ENCODE peak calls at places on chromosomes 7 and 10, in four cellular contexts. R, Y, P and C are unnamed samples. For H3K36me3 and H3K9me3, the result is how much of the 10 kb centered on the place peaks cover.

GRCh38 chr10:59674211-59674836 is 35.3 kb downstream of the SLC16A9 start:
- DNase-seq in R (no peak), Y (no peak), P (no peak), C (peak)

GRCh38 chr7:153017197-153017596 is 257.6 kb downstream of the ACTR3B start:
- DNase-seq in R (no peak), Y (no peak), P (no peak), C (no peak)

GRCh38 chr7:135562720-135563119 is 5.0 kb downstream of the NUP205 start:
- DNase-seq in R (peak), Y (no peak), P (no peak), C (peak)

GRCh38 chr10:46247808-46248569 is 38.8 kb upstream of the ANTXRL start:
- DNase-seq in R (no peak), Y (peak), P (no peak), C (peak)

GRCh38 chr10:48199580-48200377 is 74.7 kb downstream of the FRMPD2 start:
- DNase-seq in R (no peak), Y (no peak), P (no peak), C (no peak)

GRCh38 chr7:35259555-35259954 is 5.7 kb upstream of the TBX20 start:
- DNase-seq in R (no peak), Y (no peak), P (no peak), C (no peak)

GRCh38 chr7:119545118-119545517 is 727.9 kb upstream of the KCND2 start:
- DNase-seq in R (no peak), Y (no peak), P (no peak), C (no peak)

GRCh38 chr7:84674236-84674913 is 479.8 kb upstream of the SEMA3A start:
- DNase-seq in R (no peak), Y (no peak), P (no peak), C (no peak)

GRCh38 chr10:14947268-14947667 is 6.6 kb downstream of the DCLRE1C start:
- DNase-seq in R (no peak), Y (no peak), P (no peak), C (no peak)

GRCh38 chr10:106930751-106931150 is 233.8 kb downstream of the SORCS1 start:
- DNase-seq in R (no peak), Y (no peak), P (no peak), C (no peak)

GRCh38 chr7:113774182-113774807 is 144.5 kb downstream of the PPP1R3A start:
- DNase-seq in R (peak), Y (no peak), P (no peak), C (no peak)

GRCh38 chr10:36033808-36034207 is 391.7 kb upstream of the FZD8 start:
- DNase-seq in R (no peak), Y (no peak), P (no peak), C (no peak)

GRCh38 chr7:30908681-30909080 is 3.0 kb upstream of the AQP1 start:
- DNase-seq in R (peak), Y (no peak), P (no peak), C (no peak)

GRCh38 chr7:148701414-148701813 is 2.7 kb downstream of the CUL1 start:
- DNase-seq in R (no peak), Y (no peak), P (no peak), C (no peak)

GRCh38 chr7:23072916-23073315 is 32.7 kb upstream of the KLHL7 start:
- DNase-seq in R (peak), Y (no peak), P (no peak), C (no peak)

GRCh38 chr7:23184709-23185354 is 3.0 kb downstream of the NUP42 start:
- DNase-seq in R (peak), Y (no peak), P (no peak), C (peak)

GRCh38 chr7:99472561-99473314 is at the start of gene ZNF789:
- DNase-seq in R (peak), Y (peak), P (peak), C (peak)

GRCh38 chr7:99478464-99479440 is 6.1 kb downstream of the ZNF789 start:
- DNase-seq in R (no peak), Y (no peak), P (no peak), C (no peak)

GRCh38 chr7:99473315-99473596 is 566 bp downstream of the ZNF789 start:
- DNase-seq in R (peak), Y (no peak), P (no peak), C (no peak)

DNA sequence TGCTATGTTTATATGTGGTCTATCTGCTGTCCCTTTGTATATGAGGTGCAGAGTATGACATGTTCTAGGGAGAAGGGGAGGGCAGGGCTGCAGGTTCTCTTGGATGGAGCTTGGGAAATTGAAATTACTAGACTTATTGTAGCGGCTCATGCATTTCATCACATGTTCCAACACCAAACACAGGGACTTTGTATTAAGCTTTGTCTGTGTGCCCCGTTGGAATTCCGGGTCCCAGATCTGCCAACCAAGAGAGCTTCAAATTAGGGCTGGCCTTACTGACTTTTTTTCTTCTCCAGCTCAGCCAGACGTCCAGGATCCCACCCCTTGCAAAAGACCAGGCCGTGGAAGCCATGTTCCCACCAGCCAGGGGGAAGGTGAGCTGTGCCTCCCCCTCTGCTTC is 3.4 kb downstream of the ZNF789 start:
- DNase-seq in R (no peak), Y (no peak), P (no peak), C (no peak)
- H3K36me3 ChIP-seq in R (under half), Y (under half), P (under half), C (under half)

DNA sequence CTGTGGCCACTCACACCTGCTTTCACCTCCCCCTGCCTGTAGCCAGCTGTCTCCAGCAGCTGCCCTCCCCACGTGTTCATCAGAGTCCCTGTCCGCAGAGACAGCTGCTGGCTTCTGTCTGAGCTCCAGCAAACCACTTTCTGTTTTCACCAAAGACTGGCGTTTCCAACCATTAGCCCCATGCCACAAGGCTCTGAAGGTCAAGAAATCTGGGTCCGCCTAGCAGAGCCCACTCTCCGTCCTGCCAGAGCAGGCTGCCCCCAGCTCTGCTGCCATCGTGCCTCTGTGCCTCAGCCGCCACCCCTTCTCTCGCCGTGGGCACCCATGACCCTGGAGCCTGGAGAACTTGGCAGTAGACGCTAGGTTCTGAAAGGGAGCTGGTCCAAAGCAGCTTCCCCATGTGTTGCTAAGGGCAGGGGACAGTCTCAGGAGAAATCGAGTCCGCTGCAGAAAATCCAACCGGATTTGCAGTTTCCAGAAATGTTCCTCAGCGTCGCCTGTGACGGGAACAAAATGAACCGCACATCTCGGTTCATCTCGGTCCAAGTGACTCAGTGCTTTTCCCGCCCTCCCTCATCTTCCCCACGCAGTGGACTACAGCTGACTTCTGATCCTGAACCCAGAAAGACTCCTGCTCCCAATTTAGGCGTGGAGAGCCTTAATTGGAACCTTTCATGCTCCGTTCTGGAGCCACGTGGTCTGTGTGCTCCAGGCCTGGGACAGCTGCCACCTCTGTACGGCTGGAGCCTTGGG is 28.0 kb downstream of the TMEM120A start:
- DNase-seq in R (no peak), Y (peak), P (no peak), C (no peak)
- H3K4me3 ChIP-seq in R (no peak), Y (peak), P (no peak), C (no peak)

GRCh38 chr7:138525757-138526156 is 65.7 kb downstream of the TRIM24 start:
- DNase-seq in R (no peak), Y (no peak), P (no peak), C (no peak)

GRCh38 chr7:138520742-138521141 is 60.7 kb downstream of the TRIM24 start:
- DNase-seq in R (no peak), Y (no peak), P (no peak), C (no peak)

GRCh38 chr7:138527746-138528223 is 67.7 kb downstream of the TRIM24 start:
- DNase-seq in R (peak), Y (no peak), P (peak), C (peak)

GRCh38 chr7:138521837-138522461 is 61.9 kb downstream of the TRIM24 start:
- DNase-seq in R (no peak), Y (no peak), P (no peak), C (no peak)

GRCh38 chr7:138524259-138524658 is 64.2 kb downstream of the TRIM24 start:
- DNase-seq in R (no peak), Y (no peak), P (no peak), C (no peak)
- H3K9me3 ChIP-seq in R (under half), Y (under half), P (under half), C (under half)

DNA sequence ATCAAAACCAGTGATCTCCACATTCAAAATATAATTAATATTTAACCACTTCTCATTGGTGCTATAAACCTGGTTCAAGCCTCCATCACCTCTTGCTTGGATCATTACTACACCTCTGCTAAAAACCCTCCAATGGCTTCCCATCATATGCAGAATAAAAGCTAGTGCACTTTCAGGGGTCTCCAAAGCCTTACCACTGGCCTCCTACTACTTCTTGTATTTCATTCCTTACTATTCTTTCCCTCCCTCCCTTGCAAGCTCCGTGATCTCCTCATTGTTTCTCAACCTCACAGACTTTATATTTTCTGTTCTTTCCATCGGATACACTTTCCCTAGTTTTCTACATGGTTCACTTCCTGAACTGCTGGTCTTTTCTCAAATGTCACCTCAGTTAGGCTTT is 31.5 kb downstream of the LMOD2 start:
- DNase-seq in R (no peak), Y (no peak), P (no peak), C (no peak)
- H3K36me3 ChIP-seq in R (under half), Y (half or more), P (under half), C (under half)

DNA sequence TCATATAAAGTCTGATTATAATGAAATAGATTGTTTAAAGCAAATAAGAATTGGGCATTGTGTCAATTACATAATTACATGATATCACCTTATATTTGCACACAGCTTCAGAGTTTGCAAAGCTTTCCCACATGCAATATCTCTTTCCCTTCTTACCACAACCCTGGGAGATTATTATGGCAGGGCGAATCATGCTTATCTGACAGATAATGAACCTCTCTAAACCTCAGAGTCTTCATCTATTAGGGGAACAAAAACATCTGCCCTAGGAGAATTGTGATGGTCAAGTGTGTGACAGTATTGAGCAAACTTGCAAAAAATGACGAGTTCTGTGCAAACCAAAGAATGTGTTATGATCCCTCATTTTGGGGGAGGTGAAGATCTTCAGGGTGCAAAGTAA is 90.0 kb downstream of the MYOF start:
- DNase-seq in R (no peak), Y (no peak), P (no peak), C (no peak)
- H3K4me3 ChIP-seq in R (no peak), Y (peak), P (no peak), C (no peak)

GRCh38 chr7:64998865-64999164 is 7.7 kb downstream of the ERV3-1 start:
- DNase-seq in R (no peak), Y (no peak), P (no peak), C (no peak)
- H3K9me3 ChIP-seq in R (under half), Y (half or more), P (under half), C (half or more)